ENCODE peak calls at places on chromosomes 7 and 10, in six cellular contexts. F, R, V, D, B and E are unnamed samples.

GRCh38 chr10:109895095-109895818 is 28.1 kb downstream of the XPNPEP1 start:
- DNase-seq in R (no peak), F (no peak), V (no peak), B (peak; percentile 61), D (no peak), E (no peak)

GRCh38 chr10:82266438-82266837 is 391.4 kb downstream of the NRG3 start:
- DNase-seq in B (peak; percentile 1), F (no peak), D (no peak), V (no peak), R (no peak), E (no peak)

GRCh38 chr10:100562806-100563293 is 27.1 kb downstream of the HIF1AN start:
- DNase-seq in D (no peak), V (no peak), B (peak; percentile 80), R (no peak), F (peak; percentile 71), E (peak; percentile 85)

GRCh38 chr7:24713850-24714675 is 43.2 kb downstream of the GSDME start:
- DNase-seq in D (no peak), R (no peak), F (peak; percentile 0), B (no peak), V (no peak), E (no peak)

GRCh38 chr7:39910108-39910869 is 39.8 kb upstream of the CDK13 start:
- DNase-seq in V (no peak), R (no peak), F (no peak), B (peak; percentile 54), D (no peak), E (no peak)

GRCh38 chr10:132158122-132158741 is 28.5 kb upstream of the DPYSL4 start:
- DNase-seq in F (no peak), B (peak; percentile 10), R (no peak), D (no peak), V (peak; percentile 15), E (peak; percentile 54)

GRCh38 chr10:124911124-124912051 is 30.5 kb upstream of the ZRANB1 start:
- DNase-seq in B (peak; percentile 72), R (no peak), D (no peak), V (no peak), F (no peak), E (no peak)

GRCh38 chr10:59905735-59906416 is 480 bp downstream of the CCDC6 start:
- DNase-seq in V (no peak), R (no peak), B (no peak), F (peak; percentile 18), D (no peak), E (no peak)

GRCh38 chr7:47337021-47337492 is 244.9 kb downstream of the TNS3 start:
- DNase-seq in D (no peak), B (no peak), V (no peak), R (no peak), F (no peak), E (no peak)

GRCh38 chr7:141679014-141679413 is 23.0 kb downstream of the DENND11 start:
- DNase-seq in B (no peak), D (no peak), F (no peak), R (no peak), V (no peak), E (no peak)

GRCh38 chr7:74001150-74001494 is 26.9 kb upstream of the ELN start:
- DNase-seq in V (no peak), F (no peak), R (no peak), D (no peak), B (no peak), E (no peak)

GRCh38 chr7:80722596-80723141 is 84.2 kb downstream of the CD36 start:
- DNase-seq in F (peak; percentile 10), V (peak; percentile 98), B (peak; percentile 99), D (peak; percentile 98), R (no peak), E (peak; percentile 47)

GRCh38 chr10:14918964-14919363 is 34.9 kb downstream of the DCLRE1C start:
- DNase-seq in B (no peak), F (no peak), D (no peak), V (no peak), R (peak; percentile 69), E (no peak)

GRCh38 chr10:100319736-100320135 is 10.3 kb downstream of the PKD2L1 start:
- DNase-seq in R (no peak), F (no peak), B (no peak), V (no peak), D (no peak), E (no peak)

GRCh38 chr10:110723224-110723891 is 79.2 kb downstream of the RBM20 start:
- DNase-seq in B (no peak), D (no peak), V (no peak), F (no peak), R (peak; percentile 63), E (no peak)

GRCh38 chr10:59337254-59337653 is 25.1 kb downstream of the FAM13C start:
- DNase-seq in V (no peak), B (peak; percentile 63), R (no peak), F (peak; percentile 16), D (no peak), E (no peak)

GRCh38 chr7:130970196-130970595 is 236.2 kb upstream of the KLF14 start:
- DNase-seq in V (no peak), B (no peak), D (no peak), F (no peak), R (no peak), E (no peak)

GRCh38 chr7:266851-267840 is 22.8 kb upstream of the FOXL3 start:
- DNase-seq in V (no peak), F (peak; percentile 18), D (peak; percentile 62), R (no peak), B (no peak), E (peak; percentile 71)

GRCh38 chr7:120180221-120180620 is 92.8 kb upstream of the KCND2 start:
- DNase-seq in V (no peak), B (peak; percentile 28), R (no peak), F (no peak), D (no peak), E (no peak)

GRCh38 chr10:113764598-113764997 is 13.1 kb downstream of the PLEKHS1 start:
- DNase-seq in V (no peak), B (no peak), F (no peak), D (no peak), R (no peak), E (no peak)
- TF ChIP-seq EZH2phosphoT487 in V (no peak), B (no peak), F (no peak), D (no peak), R (no peak), E (no peak)

GRCh38 chr7:100488333-100489095 is 4.8 kb downstream of the NYAP1 start:
- DNase-seq in B (no peak), R (no peak), F (no peak), V (no peak), D (no peak), E (no peak)
- H3K4me3 ChIP-seq in B (no peak overlapping the region), R (no peak overlapping the region), F (no peak overlapping the region), V (no peak overlapping the region), D (no peak overlapping the region), E (no peak overlapping the region)

DNA sequence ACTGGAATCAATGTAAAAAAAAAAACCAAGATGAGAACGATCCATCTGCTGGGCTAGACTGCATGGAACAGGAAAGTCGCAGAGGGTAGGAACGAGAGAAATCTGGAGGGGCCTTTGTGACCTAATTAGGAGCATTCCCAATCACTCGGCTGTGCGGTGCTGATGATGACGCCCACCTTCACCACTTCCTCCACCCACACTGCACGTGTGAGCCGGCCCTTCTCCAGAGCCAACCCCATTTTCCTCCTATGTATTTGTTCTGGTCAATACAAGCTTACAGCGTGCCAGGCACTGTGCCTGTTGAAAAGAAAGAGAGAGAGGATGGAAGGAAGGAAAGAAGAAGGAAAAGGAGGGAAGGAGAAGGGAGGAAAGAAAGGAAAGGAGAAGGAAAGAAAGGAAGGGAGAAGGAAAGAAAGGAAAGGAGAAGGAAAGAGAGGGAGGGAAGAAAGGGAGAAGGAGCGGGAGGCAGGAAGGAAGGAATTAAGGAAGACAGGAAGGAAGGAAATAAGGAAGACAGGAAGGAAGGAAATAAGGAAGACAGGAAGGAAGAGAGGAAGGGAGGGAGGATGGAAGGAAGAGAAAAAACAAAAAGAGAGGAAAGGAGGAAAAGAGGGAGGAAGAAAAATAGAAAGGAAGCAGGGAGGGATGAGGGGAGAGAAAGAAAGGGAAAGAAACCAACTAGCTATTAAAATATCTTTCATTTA is 35.5 kb upstream of the PTF1A start:
- DNase-seq in V (no peak), F (no peak), R (no peak), B (no peak), D (no peak), E (no peak)
- TF ChIP-seq EZH2phosphoT487 in V (no peak), F (no peak), R (no peak), B (no peak), D (no peak), E (no peak)

GRCh38 chr10:51877636-51878035 is 178.2 kb upstream of the CSTF2T start:
- DNase-seq in D (no peak), F (no peak), R (no peak), B (no peak), V (no peak), E (no peak)

GRCh38 chr10:51876979-51877378 is 177.6 kb upstream of the CSTF2T start:
- DNase-seq in F (no peak), B (no peak), D (no peak), V (no peak), R (no peak), E (no peak)

GRCh38 chr10:51876528-51876927 is 177.1 kb upstream of the CSTF2T start:
- DNase-seq in B (no peak), F (no peak), R (peak; percentile 16), D (no peak), V (no peak), E (no peak)

GRCh38 chr10:51879238-51879637 is 179.8 kb upstream of the CSTF2T start:
- DNase-seq in B (peak; percentile 100), F (no peak), D (peak; percentile 99), V (no peak), R (peak; percentile 54), E (no peak)

DNA sequence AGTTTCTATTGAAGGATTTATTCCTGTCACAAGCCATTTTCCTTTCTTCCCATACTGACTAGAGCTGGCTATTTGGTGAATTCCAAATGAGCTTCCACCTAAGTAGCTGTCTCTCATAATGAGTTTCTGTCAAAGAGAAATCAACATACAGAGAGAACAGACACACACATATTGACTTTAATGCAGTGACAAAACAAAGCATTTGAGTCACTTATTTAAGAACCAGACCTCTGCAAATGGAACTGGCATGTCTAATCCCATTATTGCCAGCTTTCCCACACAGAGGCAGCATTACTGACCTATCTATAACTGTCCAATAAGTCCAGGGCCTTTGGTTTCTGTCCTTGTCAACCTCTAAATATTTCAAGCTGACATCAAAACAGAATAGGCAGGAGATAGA is 179.3 kb upstream of the CSTF2T start:
- DNase-seq in V (no peak), D (no peak), B (peak; percentile 36), R (no peak), F (no peak), E (no peak)
- H3K4me3 ChIP-seq in V (no peak overlapping the region), D (no peak overlapping the region), B (peak overlapping the region; percentile 59), R (peak overlapping the region; percentile 19), F (no peak overlapping the region), E (no peak overlapping the region)